ENCODE peak calls at places on chromosomes 16 and 17, in ten cellular contexts. H is CD8-positive, alpha-beta memory T cell; L is tibial artery; C is heart left ventricle; T is pancreas; J is heart right ventricle; D is Peyer's patch; W is CD4-positive, alpha-beta memory T cell; A is mesendoderm; K is prostate gland. Z is an unnamed sample. For H3K4me1, the result is how much of the 10 kb centered on the place peaks cover.

GRCh38 chr16:84780063-84780462 is 39.7 kb upstream of the CRISPLD2 start:
- DNase-seq in K (no peak), T (no peak), J (no peak), W (no peak), C (no peak), A (no peak), L (no peak), H (no peak), D (no peak), Z (no peak)

GRCh38 chr16:73082608-73083007 is 34.7 kb upstream of the ZFHX3 start:
- DNase-seq in K (peak), L (peak), W (no peak), D (no peak), T (no peak), C (no peak), J (no peak), A (no peak), H (no peak), Z (no peak)

GRCh38 chr17:71441098-71441497 is 679.7 kb upstream of the SOX9 start:
- DNase-seq in W (no peak), C (no peak), H (no peak), J (no peak), L (no peak), A (peak), D (no peak), T (no peak), K (peak), Z (no peak)

GRCh38 chr17:81545160-81545949 is 6.8 kb downstream of the FAAP100 start:
- DNase-seq in H (no peak), C (no peak), J (peak), L (no peak), W (no peak), D (no peak), A (no peak), T (no peak), K (no peak), Z (no peak)

GRCh38 chr16:69839798-69840409 is 77.8 kb downstream of the WWP2 start:
- DNase-seq in T (peak), K (peak), D (peak), H (no peak), J (peak), W (no peak), C (peak), L (no peak), A (no peak), Z (no peak)

GRCh38 chr17:1275962-1276736 is 3.3 kb upstream of the TRARG1 start:
- DNase-seq in K (peak), D (peak), W (peak), A (peak), J (peak), H (peak), T (peak), L (peak), C (peak), Z (peak)

GRCh38 chr16:4371481-4372314 is at the start of gene VASN:
- DNase-seq in J (peak), W (peak), L (peak), A (peak), C (peak), D (peak), T (peak), K (peak), H (peak), Z (peak)

GRCh38 chr16:70250748-70251650 is 741 bp downstream of the EXOSC6 start:
- DNase-seq in L (peak), C (peak), A (peak), W (no peak), J (peak), T (peak), K (peak), D (peak), H (peak), Z (no peak)

GRCh38 chr16:3638916-3639644 is 15.4 kb upstream of the DNASE1 start:
- DNase-seq in D (peak), C (no peak), H (no peak), J (no peak), K (no peak), L (no peak), W (no peak), T (no peak), A (no peak), Z (no peak)

GRCh38 chr17:4633643-4634042 is 7.8 kb downstream of the ALOX15 start:
- DNase-seq in K (no peak), C (no peak), W (no peak), A (no peak), H (no peak), J (no peak), L (no peak), D (no peak), T (no peak), Z (no peak)
- H3K4me3 ChIP-seq in K (no peak), C (no peak), W (no peak), A (no peak), H (no peak), J (no peak), L (no peak), D (no peak), T (no peak), Z (no peak)

DNA sequence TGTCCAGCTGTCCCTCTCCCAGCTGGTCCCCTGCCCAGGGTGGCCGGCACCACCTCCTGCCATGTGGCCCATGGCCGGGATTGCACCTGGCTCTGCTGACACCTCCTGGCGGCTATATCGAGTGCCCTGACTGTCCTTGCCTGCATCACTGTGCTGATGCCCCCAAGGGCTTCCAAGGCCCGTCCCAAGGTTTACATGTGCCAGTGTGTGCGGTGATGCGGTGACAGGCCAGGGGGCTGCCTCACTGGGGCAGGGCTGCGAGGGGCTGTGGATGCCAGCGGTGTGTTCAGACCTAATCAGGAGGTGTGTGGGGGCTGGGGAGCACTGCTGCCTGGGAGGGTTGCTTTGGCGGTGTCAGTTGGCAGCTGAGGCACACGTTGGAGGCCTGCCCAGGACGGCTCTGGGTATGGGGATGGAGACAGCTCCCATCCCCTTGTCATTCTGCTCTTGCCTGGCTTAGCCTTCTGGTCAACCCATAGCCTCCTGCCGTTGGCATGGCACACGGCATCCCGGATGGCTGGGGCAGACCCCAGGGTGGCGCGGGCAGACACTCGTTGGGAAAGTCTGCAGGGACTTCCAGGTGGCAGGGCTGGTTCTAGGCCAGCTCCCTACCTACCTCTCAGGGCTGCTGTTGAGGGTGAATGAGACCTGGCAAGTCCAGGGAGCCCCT is 5.5 kb downstream of the MAP2K3 start:
- DNase-seq in C (peak), D (no peak), T (peak), H (no peak), J (peak), L (no peak), K (no peak), A (no peak), W (no peak), Z (no peak)
- H3K4me1 ChIP-seq in C (half or more), D (under half), T (under half), H (under half), J (half or more), L (under half), K (under half), A (under half), W (half or more), Z (under half)

GRCh38 chr16:50281391-50282009 is 15.1 kb downstream of the ADCY7 start:
- DNase-seq in W (no peak), K (no peak), H (no peak), D (no peak), T (no peak), C (no peak), J (peak), A (no peak), L (no peak), Z (no peak)

GRCh38 chr16:50280932-50281331 is 14.6 kb downstream of the ADCY7 start:
- DNase-seq in W (no peak), H (no peak), L (no peak), C (no peak), J (no peak), A (no peak), D (no peak), K (no peak), T (no peak), Z (no peak)

GRCh38 chr16:50278251-50278650 is 11.9 kb downstream of the ADCY7 start:
- DNase-seq in L (no peak), K (no peak), A (no peak), D (no peak), H (no peak), T (no peak), C (no peak), W (no peak), J (no peak), Z (no peak)

GRCh38 chr16:50276801-50277560 is 10.6 kb downstream of the ADCY7 start:
- DNase-seq in A (no peak), T (no peak), W (no peak), D (no peak), H (no peak), J (no peak), C (no peak), K (no peak), L (no peak), Z (no peak)

GRCh38 chr16:50279142-50279865 is 13.0 kb downstream of the ADCY7 start:
- DNase-seq in A (no peak), K (no peak), W (no peak), L (peak), C (peak), T (no peak), D (peak), J (peak), H (no peak), Z (peak)
- H3K27ac ChIP-seq in A (no peak), K (no peak), W (no peak), L (no peak), C (no peak), T (no peak), D (no peak), J (no peak), H (no peak), Z (peak)

DNA sequence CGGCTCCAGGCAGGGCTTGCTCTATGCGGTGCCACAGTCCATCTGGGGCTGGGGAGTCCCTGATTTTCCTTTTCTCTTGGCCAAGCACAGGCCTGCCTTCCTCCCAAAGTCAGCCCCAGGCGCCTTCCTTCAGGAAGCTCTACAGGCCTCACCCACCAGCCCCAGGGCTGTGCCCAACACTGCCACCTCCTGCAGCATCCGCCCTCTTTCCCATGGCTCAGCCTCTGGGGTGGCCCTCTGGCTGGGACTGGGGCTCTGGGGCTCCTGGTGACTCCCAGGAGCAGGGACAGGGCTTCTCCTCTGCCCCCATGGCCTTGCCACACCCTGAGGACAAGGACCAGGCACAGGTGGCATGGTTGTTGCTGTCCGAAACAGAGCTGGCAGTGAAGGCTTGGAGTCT is 817 bp downstream of the ITGB4 start:
- DNase-seq in L (no peak), C (no peak), D (peak), K (no peak), W (no peak), J (no peak), T (no peak), H (no peak), A (no peak), Z (no peak)
- H3K4me3 ChIP-seq in L (peak), C (peak), D (peak), K (peak), W (no peak), J (peak), T (peak), H (no peak), A (no peak), Z (no peak)

GRCh38 chr16:89460556-89460955 is 29.8 kb downstream of the ANKRD11 start:
- DNase-seq in D (no peak), C (no peak), A (no peak), L (no peak), H (no peak), K (no peak), W (no peak), T (no peak), J (no peak), Z (no peak)
- H3K4me1 ChIP-seq in D (under half), C (half or more), A (under half), L (under half), H (under half), K (under half), W (half or more), T (under half), J (half or more), Z (under half)

GRCh38 chr16:30628628-30629342 is 18.6 kb upstream of the ZNF689 start:
- DNase-seq in W (peak), J (peak), T (peak), H (peak), A (peak), D (peak), L (peak), C (peak), K (peak), Z (peak)
- H3K27ac ChIP-seq in W (no peak), J (no peak), T (no peak), H (no peak), A (no peak), D (no peak), L (peak), C (peak), K (no peak), Z (peak)

GRCh38 chr17:75647061-75647460 is 13.8 kb downstream of the SMIM5 start:
- DNase-seq in D (no peak), H (no peak), K (no peak), J (no peak), W (no peak), L (no peak), T (no peak), C (no peak), A (no peak), Z (no peak)
- H3K4me3 ChIP-seq in D (peak), H (no peak), K (no peak), J (no peak), W (no peak), L (no peak), T (no peak), C (no peak), A (no peak), Z (no peak)

DNA sequence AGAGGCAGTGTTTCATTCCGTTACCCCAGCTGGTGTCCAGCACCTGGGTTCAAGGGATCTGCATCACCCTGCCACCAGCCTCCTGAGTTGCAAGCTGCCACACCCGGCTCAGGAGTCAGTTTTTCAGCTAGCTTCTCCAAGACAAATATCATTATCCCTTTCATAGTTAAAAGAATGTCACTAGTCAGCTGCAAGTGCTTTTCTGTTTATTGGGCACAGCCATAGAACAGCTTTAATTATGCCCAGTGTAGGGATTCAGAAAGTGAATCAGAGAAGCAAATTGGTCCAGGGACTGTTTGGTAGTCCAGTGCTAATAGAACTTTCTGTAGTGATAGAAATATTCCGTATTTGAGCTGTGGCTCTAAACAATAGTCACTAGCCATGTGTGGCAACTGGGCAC is 2.9 kb upstream of the AOC3 start:
- DNase-seq in L (no peak), A (no peak), C (no peak), J (no peak), D (no peak), T (no peak), K (no peak), H (no peak), W (no peak), Z (no peak)
- H3K4me1 ChIP-seq in L (under half), A (under half), C (under half), J (under half), D (under half), T (under half), K (under half), H (under half), W (under half), Z (under half)

Z was measured in lung.